ENCODE peak calls at places on chromosomes 13 and 19, in four cellular contexts. R is cardiac muscle cell, O is HFF-Myc, U is stomach. V is an unnamed sample.
A peak's percentile ranks its signal among the peaks of the same experiment; 100 is the strongest.

GRCh38 chr19:27775395-27775794 is 1437.6 kb downstream of the UQCRFS1 start:
- DNase-seq in R (no peak), O (no peak), U (no peak), V (no peak)

GRCh38 chr19:48489608-48490216 is 20.5 kb downstream of the CYTH2 start:
- DNase-seq in R (peak; percentile 65), O (no peak), U (peak; percentile 87), V (peak; percentile 95)

GRCh38 chr13:94558721-94559120 is 37.2 kb downstream of the TGDS start:
- DNase-seq in R (no peak), O (no peak), U (no peak), V (no peak)

GRCh38 chr13:75226092-75226491 is 255.9 kb downstream of the TBC1D4 start:
- DNase-seq in R (no peak), O (no peak), U (no peak), V (no peak)

GRCh38 chr13:113817860-113818691 is 45.8 kb downstream of the GAS6 start:
- DNase-seq in R (no peak), O (no peak), U (no peak), V (no peak)

GRCh38 chr19:36149673-36150406 is 2.4 kb downstream of the COX7A1 start:
- DNase-seq in R (no peak), O (no peak), U (no peak), V (no peak)

GRCh38 chr19:554817-555216 is 11.0 kb downstream of the GZMM start:
- DNase-seq in R (no peak), O (no peak), U (no peak), V (no peak)

GRCh38 chr19:14677464-14677863 is 2.8 kb upstream of the ADGRE3 start:
- DNase-seq in R (no peak), O (no peak), U (no peak), V (no peak)

GRCh38 chr19:28913626-28914025 is 299.3 kb downstream of the UQCRFS1 start:
- DNase-seq in R (no peak), O (no peak), U (no peak), V (no peak)

GRCh38 chr13:35882722-35883497 is 248.3 kb downstream of the DCLK1 start:
- DNase-seq in R (no peak), O (no peak), U (no peak), V (no peak)

GRCh38 chr19:35903550-35904179 is 1.3 kb downstream of the HCST start:
- DNase-seq in R (peak; percentile 73), O (peak; percentile 53), U (peak; percentile 77), V (peak; percentile 48)

GRCh38 chr13:27978301-27978968 is 9.3 kb upstream of the CDX2 start:
- DNase-seq in R (no peak), O (no peak), U (no peak), V (no peak)

GRCh38 chr13:53200498-53201453 is 172.2 kb downstream of the OLFM4 start:
- DNase-seq in R (peak; percentile 58), O (no peak), U (peak; percentile 33), V (peak; percentile 92)

GRCh38 chr13:97068146-97068545 is 73.9 kb upstream of the OXGR1 start:
- DNase-seq in R (peak; percentile 22), O (no peak), U (no peak), V (peak; percentile 6)

GRCh38 chr19:3931041-3931440 is 1.8 kb upstream of the NMRK2 start:
- DNase-seq in R (no peak), O (no peak), U (peak; percentile 79), V (no peak)

GRCh38 chr13:83286737-83287136 is 595.5 kb downstream of the SLITRK1 start:
- DNase-seq in R (peak; percentile 15), O (peak; percentile 22), U (no peak), V (no peak)

GRCh38 chr19:33406521-33407139 is 33.1 kb downstream of the CEBPG start:
- DNase-seq in R (peak; percentile 68), O (peak; percentile 40), U (peak; percentile 83), V (peak; percentile 88)

GRCh38 chr19:1467512-1468273 is 11.3 kb downstream of the C19orf25 start:
- DNase-seq in R (no peak), O (no peak), U (no peak), V (no peak)

GRCh38 chr19:50479761-50480251 is 3.2 kb upstream of the GARIN5A start:
- DNase-seq in R (no peak), O (no peak), U (no peak), V (no peak)

GRCh38 chr19:28638445-28638844 is 574.5 kb downstream of the UQCRFS1 start:
- DNase-seq in R (no peak), O (no peak), U (no peak), V (no peak)

GRCh38 chr19:3671680-3672574 is 28.3 kb downstream of the PIP5K1C start:
- DNase-seq in R (peak; percentile 40), O (no peak), U (no peak), V (no peak)

GRCh38 chr19:51078104-51078503 is 4.6 kb downstream of the KLK14 start:
- DNase-seq in R (no peak), O (no peak), U (no peak), V (no peak)

GRCh38 chr13:75480691-75481175 is 1.2 kb downstream of the TBC1D4 start:
- DNase-seq in R (peak; percentile 53), O (peak; percentile 30), U (peak; percentile 80), V (peak; percentile 36)

GRCh38 chr19:20423381-20424207 is 142.0 kb downstream of the ZNF737 start:
- DNase-seq in R (peak; percentile 88), O (no peak), U (peak; percentile 56), V (peak; percentile 50)

GRCh38 chr19:35790981-35791813 is 15.8 kb downstream of the ARHGAP33 start:
- DNase-seq in R (no peak), O (no peak), U (no peak), V (no peak)

GRCh38 chr19:53333071-53333465 is 481 bp upstream of the ZNF845 start:
- DNase-seq in R (no peak), O (no peak), U (peak; percentile 42), V (peak; percentile 62)

GRCh38 chr19:35216026-35216832 is 12.3 kb downstream of the FAM187B start:
- DNase-seq in R (no peak), O (no peak), U (no peak), V (no peak)

GRCh38 chr19:47512183-47512947 is 2.5 kb downstream of the NAPA start:
- DNase-seq in R (peak; percentile 71), O (no peak), U (peak; percentile 83), V (no peak)

GRCh38 chr13:112716461-112716820 is 26.6 kb downstream of the ATP11A start:
- DNase-seq in R (no peak), O (no peak), U (no peak), V (no peak)

GRCh38 chr19:19224852-19225494 is 13.2 kb downstream of the NCAN start:
- DNase-seq in R (peak; percentile 70), O (no peak), U (peak; percentile 75), V (peak; percentile 64)

GRCh38 chr19:644789-645188 is 5.1 kb downstream of the FGF22 start:
- DNase-seq in R (no peak), O (no peak), U (no peak), V (no peak)

GRCh38 chr13:36665630-36666029 is 8.2 kb upstream of the SERTM1 start:
- DNase-seq in R (no peak), O (no peak), U (no peak), V (no peak)

GRCh38 chr19:50512999-50513745 is 541 bp downstream of the ASPDH start:
- DNase-seq in R (no peak), O (no peak), U (no peak), V (no peak)

GRCh38 chr19:38263696-38264485 is 482 bp upstream of the SPINT2 start:
- DNase-seq in R (peak; percentile 69), O (no peak), U (peak; percentile 98), V (no peak)

GRCh38 chr19:33298146-33298911 is 4.0 kb downstream of the CEBPA start:
- DNase-seq in R (no peak), O (no peak), U (peak; percentile 39), V (no peak)

GRCh38 chr13:111210945-111211469 is 95.9 kb downstream of the ARHGEF7 start:
- DNase-seq in R (no peak), O (no peak), U (no peak), V (no peak)

GRCh38 chr19:48556163-48556562 is 4.2 kb downstream of the SULT2B1 start:
- DNase-seq in R (peak; percentile 60), O (no peak), U (no peak), V (no peak)

GRCh38 chr13:93249259-93249917 is 22.8 kb downstream of the GPC6 start:
- DNase-seq in R (peak; percentile 91), O (peak; percentile 87), U (no peak), V (no peak)

GRCh38 chr13:26132756-26133155 is 80.9 kb upstream of the SHISA2 start:
- DNase-seq in R (peak; percentile 27), O (no peak), U (no peak), V (no peak)
- TF ChIP-seq CTCF in R (peak; percentile 30), O (peak; percentile 30), U (no peak), V (no peak)

GRCh38 chr13:37679043-37679442 is 80.5 kb upstream of the POSTN start:
- DNase-seq in R (no peak), O (no peak), U (no peak), V (no peak)
- TF ChIP-seq CTCF in R (peak; percentile 22), O (peak; percentile 7), U (no peak), V (no peak)

GRCh38 chr13:89115307-89115706 is 1444.1 kb downstream of the SLITRK5 start:
- DNase-seq in R (no peak), O (no peak), U (no peak), V (no peak)
- TF ChIP-seq CTCF in R (no peak), O (no peak), U (no peak), V (peak; percentile 47)

GRCh38 chr13:45024847-45025246 is 35.5 kb downstream of the GPALPP1 start:
- DNase-seq in R (no peak), O (no peak), U (no peak), V (no peak)
- TF ChIP-seq CTCF in R (no peak), O (no peak), U (no peak), V (no peak)

GRCh38 chr13:90365130-90365529 is 982.4 kb upstream of the MIR17HG start:
- DNase-seq in R (peak; percentile 62), O (no peak), U (no peak), V (no peak)
- TF ChIP-seq CTCF in R (peak; percentile 48), O (no peak), U (no peak), V (no peak)

V was measured in endothelial cell.